ENCODE peak calls at places on chromosomes 7 and 10, in six cellular contexts. Y, Q, V, D, X and K are unnamed samples.

GRCh38 chr7:43838201-43838659 is 31.1 kb downstream of the MRPS24 start:
- DNase-seq in Y (no peak), Q (no peak), V (no peak), D (no peak), X (no peak), K (no peak)

GRCh38 chr7:103075337-103075918 is 488 bp downstream of the ARMC10 start:
- DNase-seq in Y (peak; percentile 48), Q (peak; percentile 62), V (peak; percentile 89), D (peak; percentile 57), X (peak; percentile 46), K (peak; percentile 59)

GRCh38 chr7:31458203-31458602 is 55.7 kb upstream of the ITPRID1 start:
- DNase-seq in Y (no peak), Q (no peak), V (no peak), D (no peak), X (no peak), K (no peak)

GRCh38 chr7:79434867-79435266 is 18.6 kb downstream of the MAGI2 start:
- DNase-seq in Y (no peak), Q (no peak), V (no peak), D (no peak), X (no peak), K (peak; percentile 11)

GRCh38 chr7:2820508-2820934 is 23.6 kb downstream of the GNA12 start:
- DNase-seq in Y (no peak), Q (peak; percentile 97), V (no peak), D (no peak), X (peak; percentile 97), K (peak; percentile 99)

GRCh38 chr7:149625947-149626392 is 128.4 kb upstream of the ZNF746 start:
- DNase-seq in Y (no peak), Q (no peak), V (no peak), D (no peak), X (no peak), K (peak; percentile 12)

GRCh38 chr10:42754155-42755027 is 28.2 kb upstream of the BMS1 start:
- DNase-seq in Y (peak; percentile 30), Q (no peak), V (peak; percentile 60), D (no peak), X (no peak), K (peak; percentile 25)

GRCh38 chr10:561721-562120 is 127.7 kb downstream of the DIP2C start:
- DNase-seq in Y (no peak), Q (no peak), V (no peak), D (no peak), X (no peak), K (no peak)

GRCh38 chr10:62007145-62007544 is 105.6 kb downstream of the ARID5B start:
- DNase-seq in Y (no peak), Q (no peak), V (no peak), D (no peak), X (no peak), K (no peak)

GRCh38 chr7:36583318-36583717 is 141.0 kb downstream of the AOAH start:
- DNase-seq in Y (no peak), Q (peak; percentile 46), V (no peak), D (no peak), X (no peak), K (peak; percentile 35)

GRCh38 chr7:13639416-13639815 is 350.1 kb downstream of the ETV1 start:
- DNase-seq in Y (no peak), Q (no peak), V (no peak), D (no peak), X (no peak), K (no peak)

GRCh38 chr7:68925241-68925640 is 673.0 kb upstream of the AUTS2 start:
- DNase-seq in Y (no peak), Q (no peak), V (no peak), D (no peak), X (no peak), K (no peak)

GRCh38 chr7:156113733-156114132 is 301.5 kb upstream of the SHH start:
- DNase-seq in Y (no peak), Q (no peak), V (no peak), D (no peak), X (no peak), K (no peak)
- H4K91ac ChIP-seq in Y (no peak overlapping the region), Q (no peak overlapping the region), V (no peak overlapping the region), D (no peak overlapping the region), X (no peak overlapping the region), K (no peak overlapping the region)

DNA sequence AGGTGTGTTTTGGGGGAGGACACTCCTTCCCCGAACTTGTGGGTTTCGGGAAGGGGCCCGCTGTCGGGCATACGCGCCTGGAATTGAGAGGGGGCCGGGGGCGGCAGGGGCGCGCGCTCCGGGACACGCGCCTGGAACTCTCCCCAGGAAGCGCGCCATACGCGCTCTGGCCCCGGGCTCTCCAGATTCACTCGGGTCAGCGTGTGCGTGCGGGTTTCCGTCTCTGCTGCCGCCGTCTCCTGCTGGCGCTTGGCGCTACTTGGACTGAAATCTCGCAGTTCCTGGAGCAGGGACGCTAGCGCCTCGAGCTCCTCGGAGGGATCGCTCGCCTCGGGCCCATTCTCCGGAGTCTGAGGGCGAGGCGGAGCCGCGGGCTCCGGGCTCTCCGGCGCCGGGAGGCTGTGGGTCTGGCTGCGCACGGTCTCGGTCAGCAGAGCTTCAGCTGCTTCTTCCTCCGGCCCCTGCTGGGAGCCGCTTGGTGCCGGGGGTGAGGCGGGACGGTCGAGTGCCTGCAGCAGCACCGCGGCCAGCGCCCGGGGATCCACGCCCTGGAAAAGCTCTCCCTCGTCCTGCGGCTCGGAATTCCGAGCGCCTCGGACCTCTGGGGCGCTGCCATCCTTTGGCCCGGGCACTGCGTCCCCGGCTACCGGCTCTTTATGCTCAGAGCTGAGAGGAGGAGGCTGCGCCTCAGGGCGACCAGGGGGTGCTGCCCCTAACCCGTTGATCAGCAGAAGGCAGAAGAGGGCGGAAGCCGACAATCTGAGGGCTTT is 1.1 kb downstream of the VGF start:
- DNase-seq in Y (no peak), Q (peak; percentile 65), V (peak; percentile 82), D (no peak), X (peak; percentile 73), K (peak; percentile 79)
- H3K23ac ChIP-seq in Y (peak overlapping the region; percentile 92), Q (no peak overlapping the region), V (no peak overlapping the region), D (no peak overlapping the region), X (no peak overlapping the region), K (peak overlapping the region; percentile 23)

DNA sequence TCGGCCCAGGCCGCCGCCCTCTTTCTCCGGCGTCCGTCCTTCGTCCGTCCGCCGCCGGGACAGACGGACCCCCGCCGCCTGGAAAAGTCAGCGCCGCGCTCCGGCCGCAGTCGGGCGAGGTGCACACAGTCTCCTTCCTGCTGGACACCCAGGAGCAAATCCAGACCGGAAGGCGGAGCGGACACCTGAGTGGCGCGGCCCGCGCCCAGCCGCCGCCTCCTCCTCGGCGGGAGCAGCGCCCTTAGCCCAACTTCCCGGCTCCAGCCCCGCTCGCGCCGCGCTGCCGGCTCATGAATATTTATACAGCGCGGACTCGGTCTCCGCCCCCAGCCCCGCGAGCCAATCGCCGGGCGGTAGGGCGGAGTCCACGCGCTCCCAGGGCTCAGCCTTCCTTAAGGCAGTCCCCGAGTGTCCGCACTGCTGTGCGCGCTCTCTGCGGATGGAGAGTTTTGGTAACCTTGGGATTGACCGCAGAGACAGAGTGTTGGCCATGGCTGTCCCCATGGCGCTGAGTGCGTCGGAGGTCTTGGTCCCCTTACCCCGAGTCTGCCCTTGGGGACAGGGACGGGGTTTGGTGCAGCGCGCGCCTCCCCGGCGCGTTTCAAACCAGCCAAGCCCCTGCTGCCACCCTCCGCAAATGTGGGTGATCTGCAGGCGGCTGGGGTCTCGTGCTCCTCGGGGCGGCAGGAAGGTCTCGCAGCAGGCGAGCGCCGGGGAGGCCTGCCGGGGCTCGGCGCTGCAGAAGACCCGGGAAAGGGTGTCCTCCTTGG is at the start of gene FZD8:
- DNase-seq in Y (peak; percentile 95), Q (peak; percentile 90), V (peak; percentile 93), D (no peak), X (peak; percentile 96), K (peak; percentile 95)
- H2BK120ac ChIP-seq in Y (peak within 1 kb of the TSS; percentile 35), Q (no peak within 1 kb of the TSS), V (no peak within 1 kb of the TSS), D (no peak within 1 kb of the TSS), X (peak within 1 kb of the TSS; percentile 44), K (peak within 1 kb of the TSS; percentile 93)

GRCh38 chr7:152640829-152641228 is 35.1 kb downstream of the XRCC2 start:
- DNase-seq in Y (no peak), Q (no peak), V (no peak), D (no peak), X (peak; percentile 3), K (no peak)

GRCh38 chr7:152636436-152636835 is 39.5 kb downstream of the XRCC2 start:
- DNase-seq in Y (no peak), Q (no peak), V (no peak), D (no peak), X (peak; percentile 33), K (no peak)

GRCh38 chr7:152641384-152641783 is 34.6 kb downstream of the XRCC2 start:
- DNase-seq in Y (no peak), Q (no peak), V (no peak), D (no peak), X (no peak), K (no peak)

GRCh38 chr7:152633504-152633903 is 42.4 kb downstream of the XRCC2 start:
- DNase-seq in Y (no peak), Q (no peak), V (no peak), D (no peak), X (no peak), K (no peak)

DNA sequence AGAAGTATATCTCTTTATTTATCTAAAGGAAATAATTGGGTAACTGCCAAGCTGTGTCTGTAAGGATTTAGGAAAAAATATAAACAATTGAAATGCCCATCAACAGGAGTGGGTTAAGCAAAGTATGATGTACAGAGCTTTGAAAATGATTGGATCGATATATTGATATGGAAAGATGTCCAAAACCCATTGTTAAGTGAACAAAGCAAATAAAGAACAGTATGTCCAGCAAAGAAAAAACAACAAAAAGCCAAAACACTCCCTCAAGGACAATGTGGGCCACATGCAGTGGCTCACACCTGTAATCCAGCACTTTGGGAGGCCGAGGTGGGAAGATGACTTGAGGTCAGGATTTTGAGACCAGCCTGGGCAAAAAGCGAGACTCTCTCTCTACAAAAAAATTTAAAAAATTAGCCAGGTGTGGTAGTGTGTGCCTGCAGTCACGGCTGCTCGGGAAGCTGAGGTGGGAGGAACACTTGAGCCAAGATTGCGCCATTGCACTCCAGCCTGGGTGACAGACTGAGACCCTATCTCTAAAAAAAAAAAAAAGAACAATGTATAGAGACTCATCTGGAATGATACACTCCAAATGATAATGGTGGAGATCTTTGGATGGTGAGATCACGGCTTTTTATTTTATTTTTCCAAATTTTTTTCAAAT is 37.9 kb downstream of the XRCC2 start:
- DNase-seq in Y (no peak), Q (no peak), V (no peak), D (no peak), X (peak; percentile 88), K (no peak)
- H4K91ac ChIP-seq in Y (no peak overlapping the region), Q (no peak overlapping the region), V (no peak overlapping the region), D (no peak overlapping the region), X (no peak overlapping the region), K (no peak overlapping the region)